ENCODE peak calls at places on chromosomes 7 and 10, in four cellular contexts. W is prostate gland, R is hepatocyte, S is sigmoid colon. H is an unnamed sample.

GRCh38 chr10:97356318-97356914 is 21.9 kb upstream of the FRAT2 start:
- DNase-seq in W (no peak), R (no peak), S (no peak), H (no peak)

GRCh38 chr7:149642579-149642978 is 130.8 kb downstream of the ZNF467 start:
- DNase-seq in W (peak; percentile 14), R (no peak), S (no peak), H (no peak)

GRCh38 chr7:1874522-1875389 is 204.7 kb downstream of the ELFN1 start:
- DNase-seq in W (no peak), R (no peak), S (no peak), H (no peak)

GRCh38 chr10:58177362-58177947 is 90.2 kb downstream of the IPMK start:
- DNase-seq in W (no peak), R (peak; percentile 23), S (no peak), H (no peak)

GRCh38 chr7:46279290-46279689 is 358.2 kb upstream of the IGFBP3 start:
- DNase-seq in W (no peak), R (no peak), S (no peak), H (no peak)

GRCh38 chr7:151725844-151726770 is 150.8 kb downstream of the PRKAG2 start:
- DNase-seq in W (no peak), R (no peak), S (no peak), H (peak; percentile 61)

GRCh38 chr7:42181566-42181965 is 55.4 kb downstream of the GLI3 start:
- DNase-seq in W (no peak), R (no peak), S (no peak), H (no peak)

GRCh38 chr7:12951397-12951801 is 264.0 kb downstream of the ARL4A start:
- DNase-seq in W (no peak), R (no peak), S (no peak), H (no peak)

GRCh38 chr10:47182934-47183725 is 116.9 kb upstream of the GDF10 start:
- DNase-seq in W (no peak), R (peak; percentile 24), S (no peak), H (no peak)

GRCh38 chr7:34307540-34307939 is 350.5 kb upstream of the NPSR1 start:
- DNase-seq in W (no peak), R (no peak), S (no peak), H (no peak)

GRCh38 chr7:90708841-90709317 is 112.8 kb downstream of the CDK14 start:
- DNase-seq in W (no peak), R (peak; percentile 55), S (no peak), H (no peak)
- TF ChIP-seq CTCF in W (no peak), R (peak; percentile 48), S (peak; percentile 17), H (peak; percentile 76)

DNA sequence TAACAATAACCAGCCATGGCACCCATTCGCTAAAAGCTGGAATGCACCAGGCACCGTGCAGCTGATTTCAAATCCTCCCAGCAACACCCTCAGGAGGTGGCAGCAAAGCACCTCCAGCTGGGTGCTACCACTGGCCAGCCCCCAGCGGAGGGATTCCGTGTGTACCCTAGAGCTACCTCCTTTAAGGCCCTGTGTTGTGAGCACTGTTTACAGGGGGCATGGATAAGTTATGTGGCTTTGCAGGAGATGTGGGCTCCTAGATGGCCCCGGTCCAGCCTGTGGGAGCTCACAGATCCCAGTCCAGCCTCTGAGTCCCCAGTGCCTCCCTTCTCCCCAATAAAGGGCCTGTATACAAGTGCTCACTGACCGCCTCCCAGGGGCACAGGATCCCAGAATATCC is 27.1 kb downstream of the TNRC18 start:
- DNase-seq in W (peak; percentile 45), R (no peak), S (peak; percentile 77), H (no peak)
- TF ChIP-seq CTCF in W (no peak), R (no peak), S (no peak), H (peak; percentile 20)

DNA sequence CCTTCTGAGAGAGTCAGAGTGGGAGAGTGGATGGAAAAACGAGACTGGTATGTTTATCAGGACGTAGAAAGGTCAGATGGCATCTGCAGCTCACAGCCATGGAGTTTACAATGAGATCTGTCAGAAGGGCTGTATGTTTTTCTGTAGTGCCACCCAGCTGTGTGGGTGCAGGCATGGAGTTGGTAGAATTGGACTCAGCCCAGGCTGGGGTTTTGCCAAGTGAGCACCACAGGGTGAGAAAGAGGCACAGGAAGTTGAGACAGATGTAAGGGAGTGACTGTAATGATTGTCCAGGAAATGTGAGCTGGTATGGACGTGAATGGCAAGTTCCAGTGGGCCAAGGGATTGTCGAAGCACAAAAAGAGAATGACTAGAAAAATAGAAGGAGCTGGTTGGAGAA is 9.1 kb upstream of the ZYX start:
- DNase-seq in W (no peak), R (no peak), S (peak; percentile 82), H (no peak)
- TF ChIP-seq CTCF in W (no peak), R (no peak), S (no peak), H (no peak)

DNA sequence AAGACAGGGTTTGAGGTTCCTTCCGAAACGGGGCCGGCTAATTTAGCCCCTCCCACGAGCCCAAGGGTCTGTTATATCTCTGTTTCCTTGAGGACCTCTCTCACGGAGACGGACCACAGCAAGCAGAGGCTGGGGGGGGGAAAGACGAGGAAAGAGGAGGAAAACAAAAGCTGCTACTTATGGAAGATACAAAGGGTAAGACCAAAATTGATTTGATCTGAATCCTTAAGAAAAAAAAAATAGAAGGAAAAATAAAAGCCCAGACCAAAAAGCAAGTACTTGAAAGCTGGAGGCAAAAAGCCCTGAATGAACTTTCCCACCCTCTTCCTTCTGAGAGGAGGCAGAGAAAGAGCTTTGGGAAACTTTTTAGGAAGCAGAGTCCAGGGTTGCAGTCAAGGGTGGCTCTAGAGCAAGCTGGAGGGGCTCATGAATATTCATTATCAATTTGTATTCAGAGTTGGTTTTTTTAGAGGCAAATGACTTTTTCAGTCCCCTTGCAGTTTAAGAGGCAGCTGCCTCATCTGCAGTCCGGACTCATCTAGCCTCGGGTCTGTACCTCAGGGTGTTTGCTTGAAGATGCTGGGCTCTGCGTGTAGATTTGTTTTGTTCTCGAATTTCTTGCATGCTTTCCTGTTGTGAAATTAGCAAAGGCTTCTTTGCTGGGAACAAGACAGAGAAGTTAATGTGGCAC is at the start of gene ENTPD1:
- DNase-seq in W (no peak), R (no peak), S (no peak), H (no peak)
- TF ChIP-seq CTCF in W (no peak), R (no peak), S (no peak), H (no peak)

GRCh38 chr7:18241543-18242231 is 214.0 kb upstream of the PRPS1L1 start:
- DNase-seq in W (no peak), R (no peak), S (no peak), H (no peak)
- TF ChIP-seq CTCF in W (no peak), R (no peak), S (no peak), H (no peak)

GRCh38 chr7:31058688-31059087 is 6.6 kb downstream of the ADCYAP1R1 start:
- DNase-seq in W (no peak), R (no peak), S (no peak), H (no peak)

GRCh38 chr7:31058122-31058521 is 6.0 kb downstream of the ADCYAP1R1 start:
- DNase-seq in W (no peak), R (no peak), S (no peak), H (no peak)

GRCh38 chr7:31059551-31059950 is 7.4 kb downstream of the ADCYAP1R1 start:
- DNase-seq in W (no peak), R (no peak), S (peak; percentile 68), H (no peak)

GRCh38 chr7:31062746-31063435 is 10.8 kb downstream of the ADCYAP1R1 start:
- DNase-seq in W (no peak), R (no peak), S (no peak), H (no peak)

DNA sequence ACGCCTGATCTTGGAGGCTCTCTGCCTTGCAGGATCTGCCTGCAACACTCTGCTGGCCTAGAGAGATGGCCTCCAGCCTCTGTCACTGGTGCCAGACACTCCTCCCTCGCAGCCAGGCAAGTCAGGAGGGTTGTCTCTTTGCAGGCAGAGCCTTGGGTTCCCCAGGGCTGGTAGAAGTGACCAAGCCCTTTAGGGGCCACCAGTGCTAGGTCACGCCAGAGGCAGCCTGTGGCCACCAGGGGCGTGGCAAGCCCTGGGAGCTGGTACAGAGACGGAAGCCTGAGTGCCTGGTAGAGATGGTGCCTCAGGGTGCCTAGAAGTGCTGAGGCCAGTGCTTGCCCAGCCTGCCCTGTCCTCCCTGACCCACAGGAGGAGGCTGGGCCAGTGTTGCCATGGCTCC is 9.1 kb downstream of the ADCYAP1R1 start:
- DNase-seq in W (no peak), R (no peak), S (no peak), H (no peak)
- TF ChIP-seq CTCF in W (no peak), R (no peak), S (no peak), H (no peak)

GRCh38 chr10:50621981-50622496 is 1.7 kb downstream of the SGMS1 start:
- DNase-seq in W (peak; percentile 99), R (peak; percentile 93), S (peak; percentile 99), H (peak; percentile 95)
- TF ChIP-seq CTCF in W (no peak), R (peak; percentile 40), S (no peak), H (peak; percentile 52)

GRCh38 chr7:2921748-2922147 is 77.6 kb upstream of the GNA12 start:
- DNase-seq in W (no peak), R (no peak), S (no peak), H (no peak)
- TF ChIP-seq CTCF in W (no peak), R (peak; percentile 28), S (no peak), H (peak; percentile 68)

DNA sequence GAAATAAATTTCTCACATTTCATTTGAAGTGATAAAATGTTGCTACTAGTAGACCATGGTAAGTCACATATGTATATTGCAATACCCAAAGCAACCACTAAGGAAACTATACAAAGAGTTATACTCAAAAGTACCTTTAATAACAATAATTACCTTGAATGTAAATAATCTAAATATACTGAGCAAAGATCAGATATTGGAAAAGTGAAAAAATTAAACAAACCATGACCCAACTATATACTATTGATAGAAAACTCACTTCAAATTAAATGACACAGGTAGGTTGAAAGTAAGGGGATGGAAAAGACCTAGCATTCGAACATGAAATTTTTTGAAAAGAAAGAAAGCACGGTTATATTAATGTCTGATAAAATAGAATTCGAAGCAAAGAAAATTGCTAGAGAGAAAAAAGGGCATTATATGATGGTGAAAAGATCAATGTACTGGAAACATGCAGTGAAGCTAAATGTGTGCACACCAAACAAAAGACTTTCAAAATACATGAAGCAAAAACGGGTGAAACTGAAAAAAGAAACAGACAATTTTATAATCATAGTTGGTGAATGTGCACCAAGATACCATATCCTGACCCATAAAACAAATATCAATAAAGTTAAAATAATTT is 29.1 kb downstream of the TFPI2 start:
- DNase-seq in W (no peak), R (no peak), S (no peak), H (no peak)
- TF ChIP-seq CTCF in W (no peak), R (no peak), S (no peak), H (peak; percentile 66)

GRCh38 chr7:141976524-141977245 is 3.1 kb upstream of the TAS2R38 start:
- DNase-seq in W (no peak), R (no peak), S (no peak), H (no peak)
- TF ChIP-seq CTCF in W (peak; percentile 0), R (no peak), S (no peak), H (no peak)